ENCODE peak calls at places on chromosomes 11 and 22, in eight cellular contexts. One of them, this sample, is unnamed.

GRCh38 chr11:11757871-11758270 is 83.9 kb upstream of the USP47 start:
- DNase-seq in mucosa of descending colon: no peak
- DNase-seq in AG10803: no peak
- DNase-seq in heart right ventricle: no peak
- DNase-seq in lower lobe of right lung: no peak
- DNase-seq in cardiac fibroblast: no peak
- DNase-seq in CD8-positive, alpha-beta T cell: no peak
- DNase-seq in pancreas: no peak
- DNase-seq in this sample: no peak

GRCh38 chr11:128156486-128156885 is 430.9 kb downstream of the ETS1 start:
- DNase-seq in AG10803: no peak
- DNase-seq in lower lobe of right lung: no peak
- DNase-seq in cardiac fibroblast: no peak
- DNase-seq in heart right ventricle: no peak
- DNase-seq in CD8-positive, alpha-beta T cell: no peak
- DNase-seq in pancreas: no peak
- DNase-seq in mucosa of descending colon: no peak
- DNase-seq in this sample: no peak

GRCh38 chr11:438101-438844 is 3.5 kb downstream of the ANO9 start:
- DNase-seq in mucosa of descending colon: no peak
- DNase-seq in cardiac fibroblast: no peak
- DNase-seq in pancreas: no peak
- DNase-seq in heart right ventricle: peak
- DNase-seq in CD8-positive, alpha-beta T cell: no peak
- DNase-seq in AG10803: no peak
- DNase-seq in lower lobe of right lung: peak
- DNase-seq in this sample: no peak

GRCh38 chr11:17513853-17514252 is 30.4 kb downstream of the USH1C start:
- DNase-seq in lower lobe of right lung: no peak
- DNase-seq in AG10803: no peak
- DNase-seq in heart right ventricle: no peak
- DNase-seq in pancreas: no peak
- DNase-seq in mucosa of descending colon: no peak
- DNase-seq in CD8-positive, alpha-beta T cell: no peak
- DNase-seq in cardiac fibroblast: peak
- DNase-seq in this sample: no peak

GRCh38 chr11:45664376-45665205 is 831 bp downstream of the CHST1 start:
- DNase-seq in heart right ventricle: no peak
- DNase-seq in AG10803: no peak
- DNase-seq in pancreas: no peak
- DNase-seq in lower lobe of right lung: no peak
- DNase-seq in mucosa of descending colon: no peak
- DNase-seq in CD8-positive, alpha-beta T cell: no peak
- DNase-seq in cardiac fibroblast: no peak
- DNase-seq in this sample: no peak

GRCh38 chr11:357582-357981 is 11.7 kb upstream of the B4GALNT4 start:
- DNase-seq in AG10803: no peak
- DNase-seq in cardiac fibroblast: no peak
- DNase-seq in CD8-positive, alpha-beta T cell: no peak
- DNase-seq in pancreas: no peak
- DNase-seq in heart right ventricle: no peak
- DNase-seq in mucosa of descending colon: no peak
- DNase-seq in lower lobe of right lung: no peak
- DNase-seq in this sample: no peak

GRCh38 chr22:45460288-45461109 is 42.2 kb upstream of the FBLN1 start:
- DNase-seq in cardiac fibroblast: peak
- DNase-seq in lower lobe of right lung: no peak
- DNase-seq in mucosa of descending colon: peak
- DNase-seq in pancreas: no peak
- DNase-seq in CD8-positive, alpha-beta T cell: no peak
- DNase-seq in AG10803: peak
- DNase-seq in heart right ventricle: peak
- DNase-seq in this sample: no peak

GRCh38 chr11:2516276-2517015 is 71.6 kb downstream of the KCNQ1 start:
- DNase-seq in CD8-positive, alpha-beta T cell: no peak
- DNase-seq in mucosa of descending colon: no peak
- DNase-seq in lower lobe of right lung: no peak
- DNase-seq in heart right ventricle: no peak
- DNase-seq in pancreas: no peak
- DNase-seq in cardiac fibroblast: no peak
- DNase-seq in AG10803: no peak
- DNase-seq in this sample: no peak

GRCh38 chr22:46045459-46046298 is 68.7 kb upstream of the WNT7B start:
- DNase-seq in heart right ventricle: no peak
- DNase-seq in AG10803: no peak
- DNase-seq in mucosa of descending colon: no peak
- DNase-seq in cardiac fibroblast: no peak
- DNase-seq in lower lobe of right lung: peak
- DNase-seq in CD8-positive, alpha-beta T cell: no peak
- DNase-seq in pancreas: no peak
- DNase-seq in this sample: no peak

GRCh38 chr22:19974233-19974861 is 32.7 kb upstream of the TXNRD2 start:
- DNase-seq in lower lobe of right lung: peak
- DNase-seq in cardiac fibroblast: peak
- DNase-seq in heart right ventricle: no peak
- DNase-seq in AG10803: peak
- DNase-seq in pancreas: no peak
- DNase-seq in CD8-positive, alpha-beta T cell: no peak
- DNase-seq in mucosa of descending colon: peak
- DNase-seq in this sample: peak

GRCh38 chr22:32389685-32390084 is 22.4 kb downstream of the RTCB start:
- DNase-seq in cardiac fibroblast: peak
- DNase-seq in mucosa of descending colon: peak
- DNase-seq in pancreas: no peak
- DNase-seq in lower lobe of right lung: no peak
- DNase-seq in heart right ventricle: no peak
- DNase-seq in CD8-positive, alpha-beta T cell: no peak
- DNase-seq in AG10803: no peak
- DNase-seq in this sample: no peak

GRCh38 chr22:50440544-50441249 is 34.1 kb downstream of the SBF1 start:
- DNase-seq in heart right ventricle: no peak
- DNase-seq in AG10803: no peak
- DNase-seq in CD8-positive, alpha-beta T cell: no peak
- DNase-seq in cardiac fibroblast: no peak
- DNase-seq in lower lobe of right lung: peak
- DNase-seq in mucosa of descending colon: peak
- DNase-seq in pancreas: no peak
- DNase-seq in this sample: no peak
- H3K4me3 ChIP-seq in heart right ventricle: no peak
- H3K4me3 ChIP-seq in AG10803: no peak
- H3K4me3 ChIP-seq in CD8-positive, alpha-beta T cell: no peak
- H3K4me3 ChIP-seq in cardiac fibroblast: no peak
- H3K4me3 ChIP-seq in lower lobe of right lung: no peak
- H3K4me3 ChIP-seq in mucosa of descending colon: no peak
- H3K4me3 ChIP-seq in pancreas: no peak
- H3K4me3 ChIP-seq in this sample: no peak

DNA sequence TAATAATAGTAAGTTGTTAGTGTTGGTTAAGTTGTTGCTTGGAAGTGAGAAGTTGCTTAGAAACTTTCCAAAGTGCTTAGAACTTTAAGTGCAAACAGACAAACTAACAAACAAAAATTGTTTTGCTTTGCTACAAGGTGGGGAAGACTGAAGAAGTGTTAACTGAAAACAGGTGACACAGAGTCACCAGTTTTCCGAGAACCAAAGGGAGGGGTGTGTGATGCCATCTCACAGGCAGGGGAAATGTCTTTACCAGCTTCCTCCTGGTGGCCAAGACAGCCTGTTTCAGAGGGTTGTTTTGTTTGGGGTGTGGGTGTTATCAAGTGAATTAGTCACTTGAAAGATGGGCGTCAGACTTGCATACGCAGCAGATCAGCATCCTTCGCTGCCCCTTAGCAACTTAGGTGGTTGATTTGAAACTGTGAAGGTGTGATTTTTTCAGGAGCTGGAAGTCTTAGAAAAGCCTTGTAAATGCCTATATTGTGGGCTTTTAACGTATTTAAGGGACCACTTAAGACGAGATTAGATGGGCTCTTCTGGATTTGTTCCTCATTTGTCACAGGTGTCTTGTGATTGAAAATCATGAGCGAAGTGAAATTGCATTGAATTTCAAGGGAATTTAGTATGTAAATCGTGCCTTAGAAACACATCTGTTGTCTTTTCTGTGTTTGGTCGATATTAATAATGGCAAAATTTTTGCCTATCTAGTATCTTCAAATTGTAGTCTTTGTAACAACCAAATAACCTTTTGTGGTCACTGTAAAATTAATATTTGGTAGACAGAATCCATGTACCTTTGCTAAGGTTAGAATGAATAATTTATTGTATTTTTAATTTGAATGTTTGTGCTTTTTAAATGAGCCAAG is 2.7 kb downstream of the NEAT1 start:
- DNase-seq in CD8-positive, alpha-beta T cell: peak
- DNase-seq in AG10803: peak
- DNase-seq in cardiac fibroblast: peak
- DNase-seq in pancreas: peak
- DNase-seq in lower lobe of right lung: peak
- DNase-seq in heart right ventricle: no peak
- DNase-seq in mucosa of descending colon: peak
- DNase-seq in this sample: peak
- TF ChIP-seq CTCF in CD8-positive, alpha-beta T cell: no peak
- TF ChIP-seq CTCF in AG10803: peak
- TF ChIP-seq CTCF in cardiac fibroblast: no peak
- TF ChIP-seq CTCF in pancreas: no peak
- TF ChIP-seq CTCF in lower lobe of right lung: peak
- TF ChIP-seq CTCF in heart right ventricle: no peak
- TF ChIP-seq CTCF in mucosa of descending colon: no peak
- TF ChIP-seq CTCF in this sample: no peak

DNA sequence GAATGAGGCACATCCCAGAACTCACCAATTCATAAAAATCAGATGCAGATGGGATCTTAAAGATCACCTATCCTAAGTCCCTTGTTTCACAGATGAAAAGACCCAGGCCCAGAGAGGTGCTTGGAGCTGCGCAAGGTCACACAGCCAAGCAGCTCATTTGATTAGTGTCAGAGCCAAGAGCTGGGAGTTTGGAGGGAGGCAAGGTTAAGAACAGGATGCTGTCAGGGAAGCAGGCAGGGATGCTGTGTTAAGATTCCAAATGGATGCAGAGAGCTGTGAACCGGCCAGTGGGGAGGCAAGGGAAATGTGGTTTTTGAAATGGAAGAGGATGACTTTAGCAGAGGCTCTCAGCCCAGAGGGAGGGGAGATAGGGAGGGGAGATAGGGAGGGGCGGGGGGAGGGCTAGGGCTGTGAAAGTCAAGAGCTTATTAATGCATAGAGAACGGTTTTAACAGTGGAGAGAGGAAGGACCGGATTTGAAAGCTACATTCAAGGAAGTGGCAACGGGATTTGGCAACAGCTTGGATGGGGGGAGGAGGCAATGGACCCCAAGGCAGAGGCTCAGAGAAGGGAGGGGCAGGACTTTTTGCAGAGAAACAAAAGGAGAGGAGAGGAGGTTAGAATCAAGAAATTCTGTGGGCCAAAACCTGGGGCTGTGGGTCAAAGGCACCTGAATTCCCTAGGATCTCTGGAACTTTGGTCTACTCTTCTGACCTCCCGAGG is 13.0 kb downstream of the RTN4RL2 start:
- DNase-seq in CD8-positive, alpha-beta T cell: no peak
- DNase-seq in lower lobe of right lung: no peak
- DNase-seq in cardiac fibroblast: no peak
- DNase-seq in mucosa of descending colon: no peak
- DNase-seq in AG10803: no peak
- DNase-seq in pancreas: no peak
- DNase-seq in heart right ventricle: no peak
- DNase-seq in this sample: no peak
- H3K4me3 ChIP-seq in CD8-positive, alpha-beta T cell: no peak
- H3K4me3 ChIP-seq in lower lobe of right lung: no peak
- H3K4me3 ChIP-seq in cardiac fibroblast: no peak
- H3K4me3 ChIP-seq in mucosa of descending colon: no peak
- H3K4me3 ChIP-seq in AG10803: no peak
- H3K4me3 ChIP-seq in pancreas: no peak
- H3K4me3 ChIP-seq in heart right ventricle: no peak
- H3K4me3 ChIP-seq in this sample: no peak

DNA sequence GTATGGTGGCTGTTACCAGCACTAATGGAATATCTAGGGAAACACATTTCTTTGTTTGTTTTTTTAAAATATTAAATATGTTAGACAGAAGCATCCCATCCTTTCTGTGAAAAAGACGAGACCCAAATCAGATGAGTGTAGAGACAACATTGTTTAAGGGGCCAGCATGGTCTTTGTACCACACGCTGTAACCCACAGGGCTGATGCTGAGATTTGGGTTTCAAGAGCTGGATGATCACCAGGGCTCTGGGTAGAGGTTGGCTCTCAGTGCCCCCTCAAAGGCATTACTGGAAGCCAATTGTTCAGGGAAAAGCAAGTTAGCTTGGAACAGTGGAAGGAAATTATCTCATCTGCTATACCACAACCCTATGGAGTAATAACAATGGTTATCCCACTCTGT is 472.3 kb downstream of the INSC start:
- DNase-seq in mucosa of descending colon: no peak
- DNase-seq in CD8-positive, alpha-beta T cell: no peak
- DNase-seq in cardiac fibroblast: no peak
- DNase-seq in lower lobe of right lung: no peak
- DNase-seq in AG10803: no peak
- DNase-seq in pancreas: no peak
- DNase-seq in heart right ventricle: no peak
- DNase-seq in this sample: no peak
- TF ChIP-seq CTCF in mucosa of descending colon: no peak
- TF ChIP-seq CTCF in CD8-positive, alpha-beta T cell: no peak
- TF ChIP-seq CTCF in cardiac fibroblast: no peak
- TF ChIP-seq CTCF in lower lobe of right lung: no peak
- TF ChIP-seq CTCF in AG10803: no peak
- TF ChIP-seq CTCF in pancreas: no peak
- TF ChIP-seq CTCF in heart right ventricle: no peak
- TF ChIP-seq CTCF in this sample: no peak

DNA sequence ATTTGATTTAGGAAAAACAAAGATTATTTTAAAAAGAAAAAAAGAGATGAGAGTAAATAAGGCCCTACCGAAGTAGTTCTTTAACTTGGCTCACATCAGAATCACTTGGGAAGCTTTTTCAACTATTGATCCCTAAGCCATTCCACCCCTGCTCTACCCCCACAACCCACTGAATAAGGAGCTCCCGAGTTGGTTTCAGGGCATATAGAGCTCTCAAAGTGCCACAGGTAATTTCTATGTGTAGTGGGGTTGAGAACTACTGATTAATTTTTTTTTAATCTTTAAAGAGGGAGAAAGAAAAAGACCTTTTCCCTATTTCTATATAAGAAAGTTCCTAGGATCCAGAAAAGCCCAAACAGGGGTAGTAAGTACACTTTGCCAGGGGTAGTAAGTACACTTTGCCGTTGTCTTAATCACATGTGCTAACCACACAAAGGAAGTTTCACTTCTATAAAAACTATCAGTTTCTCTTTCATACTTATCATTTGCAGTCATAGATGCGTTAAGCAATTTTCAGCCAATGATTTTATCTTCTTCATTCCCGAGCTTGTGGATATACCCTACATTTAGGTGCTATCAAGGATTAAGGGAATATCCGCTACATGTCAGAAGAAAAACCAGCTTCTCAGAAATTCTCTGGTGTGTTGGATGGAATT is 108.4 kb upstream of the ZC3H12C start:
- DNase-seq in mucosa of descending colon: no peak
- DNase-seq in CD8-positive, alpha-beta T cell: no peak
- DNase-seq in lower lobe of right lung: no peak
- DNase-seq in heart right ventricle: no peak
- DNase-seq in AG10803: no peak
- DNase-seq in cardiac fibroblast: peak
- DNase-seq in pancreas: no peak
- DNase-seq in this sample: peak
- H3K4me3 ChIP-seq in mucosa of descending colon: no peak
- H3K4me3 ChIP-seq in CD8-positive, alpha-beta T cell: no peak
- H3K4me3 ChIP-seq in lower lobe of right lung: no peak
- H3K4me3 ChIP-seq in heart right ventricle: no peak
- H3K4me3 ChIP-seq in AG10803: no peak
- H3K4me3 ChIP-seq in cardiac fibroblast: no peak
- H3K4me3 ChIP-seq in pancreas: no peak
- H3K4me3 ChIP-seq in this sample: peak

This sample was measured in GM12865.